ENCODE peak calls at places on chromosomes 6 and 20, in four cellular contexts. M, Y, O and V are unnamed samples.

GRCh38 chr20:15930324-15931305 is 642.6 kb downstream of the KIF16B start:
- DNase-seq in M (peak), O (no peak), Y (no peak), V (no peak)

GRCh38 chr6:128150376-128150775 is 249.5 kb upstream of the THEMIS start:
- DNase-seq in Y (no peak), O (no peak), M (no peak), V (no peak)

GRCh38 chr6:491233-491632 is 99.7 kb downstream of the IRF4 start:
- DNase-seq in M (no peak), Y (no peak), O (no peak), V (no peak)

GRCh38 chr6:128713461-128713860 is 169.5 kb upstream of the LAMA2 start:
- DNase-seq in Y (no peak), M (peak), O (no peak), V (no peak)

GRCh38 chr20:43731469-43731868 is 4.7 kb upstream of the GTSF1L start:
- DNase-seq in Y (peak), M (no peak), O (no peak), V (no peak)

GRCh38 chr6:158279615-158280014 is 32.6 kb upstream of the TULP4 start:
- DNase-seq in Y (no peak), M (no peak), O (no peak), V (no peak)

GRCh38 chr6:100462396-100462795 is 2.3 kb downstream of the SIM1 start:
- DNase-seq in O (no peak), M (no peak), Y (no peak), V (no peak)

GRCh38 chr20:57398231-57398821 is 7.1 kb downstream of the RBM38 start:
- DNase-seq in Y (no peak), M (no peak), O (no peak), V (no peak)

GRCh38 chr20:43988867-43989266 is 74.2 kb downstream of the TOX2 start:
- DNase-seq in M (no peak), O (no peak), Y (no peak), V (no peak)

GRCh38 chr6:151240861-151241642 is 1.3 kb downstream of the AKAP12 start:
- DNase-seq in M (peak), Y (no peak), O (no peak), V (peak)

GRCh38 chr6:139882977-139883728 is 508.7 kb upstream of the CITED2 start:
- DNase-seq in Y (no peak), M (no peak), O (no peak), V (no peak)

GRCh38 chr6:160275511-160276003 is 16.9 kb upstream of the SLC22A2 start:
- DNase-seq in M (no peak), Y (no peak), O (no peak), V (no peak)

GRCh38 chr6:18543061-18543460 is 155.9 kb downstream of the RNF144B start:
- DNase-seq in M (no peak), Y (no peak), O (no peak), V (no peak)

GRCh38 chr6:20463396-20463795 is 61.7 kb downstream of the E2F3 start:
- DNase-seq in Y (no peak), O (no peak), M (no peak), V (no peak)

GRCh38 chr6:96066376-96066775 is 50.6 kb downstream of the FUT9 start:
- DNase-seq in O (no peak), Y (no peak), M (no peak), V (no peak)

GRCh38 chr6:52407467-52407866 is 12.7 kb upstream of the EFHC1 start:
- DNase-seq in M (peak), O (no peak), Y (peak), V (no peak)

GRCh38 chr6:56660374-56660730 is 17.7 kb upstream of the DST start:
- DNase-seq in O (no peak), Y (no peak), M (no peak), V (no peak)

GRCh38 chr20:33568378-33569289 is 78.7 kb downstream of the CBFA2T2 start:
- DNase-seq in O (peak), M (peak), Y (no peak), V (peak)

GRCh38 chr20:35985789-35986188 is 17.4 kb downstream of the CNBD2 start:
- DNase-seq in O (no peak), M (no peak), Y (no peak), V (no peak)

DNA sequence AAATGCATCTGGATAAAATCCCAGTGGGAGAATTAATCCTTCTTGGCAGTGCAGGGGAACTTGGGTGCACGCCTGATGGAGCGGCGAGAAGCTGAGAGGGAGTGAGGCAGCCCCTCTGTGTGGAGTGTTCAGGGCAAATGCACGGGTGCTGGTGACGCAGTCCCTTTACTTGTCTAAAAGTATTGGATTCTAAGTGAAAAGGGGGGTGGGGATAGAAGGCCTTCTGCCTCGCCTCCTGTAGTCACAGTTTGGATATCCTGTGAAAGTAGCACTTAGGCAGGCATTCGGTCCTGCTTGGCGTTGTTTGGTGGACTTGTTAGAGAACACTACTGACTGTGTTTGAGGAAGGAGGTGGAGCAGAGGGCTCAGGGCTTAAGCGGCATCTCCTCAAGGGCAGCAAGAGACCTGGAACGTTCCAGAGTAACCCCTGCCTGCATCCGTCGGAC is 39.3 kb downstream of the PHACTR3 start:
- DNase-seq in Y (no peak), O (no peak), M (no peak), V (no peak)
- TF ChIP-seq TEAD4 in Y (no peak), O (no peak), M (no peak), V (no peak)

GRCh38 chr6:33959661-33960344 is 156.0 kb upstream of the MLN start:
- DNase-seq in O (no peak), M (no peak), Y (no peak), V (no peak)

GRCh38 chr6:33957391-33958207 is 153.8 kb upstream of the MLN start:
- DNase-seq in Y (no peak), O (no peak), M (no peak), V (no peak)

GRCh38 chr6:33958863-33959651 is 155.3 kb upstream of the MLN start:
- DNase-seq in M (no peak), O (no peak), Y (no peak), V (no peak)

GRCh38 chr6:33956206-33956605 is 152.4 kb upstream of the MLN start:
- DNase-seq in Y (no peak), M (no peak), O (no peak), V (no peak)

GRCh38 chr6:33958208-33958862 is 154.5 kb upstream of the MLN start:
- DNase-seq in M (peak), O (no peak), Y (peak), V (peak)
- TF ChIP-seq TEAD4 in M (no peak), O (no peak), Y (no peak), V (no peak)

GRCh38 chr6:143286280-143286795 is 164.2 kb downstream of the ADAT2 start:
- DNase-seq in M (no peak), Y (no peak), O (no peak), V (no peak)
- TF ChIP-seq TEAD4 in M (no peak), Y (no peak), O (no peak), V (no peak)

GRCh38 chr6:148525453-148525852 is 182.8 kb downstream of the SASH1 start:
- DNase-seq in Y (peak), M (no peak), O (no peak), V (no peak)
- TF ChIP-seq TEAD4 in Y (no peak), M (no peak), O (no peak), V (no peak)

DNA sequence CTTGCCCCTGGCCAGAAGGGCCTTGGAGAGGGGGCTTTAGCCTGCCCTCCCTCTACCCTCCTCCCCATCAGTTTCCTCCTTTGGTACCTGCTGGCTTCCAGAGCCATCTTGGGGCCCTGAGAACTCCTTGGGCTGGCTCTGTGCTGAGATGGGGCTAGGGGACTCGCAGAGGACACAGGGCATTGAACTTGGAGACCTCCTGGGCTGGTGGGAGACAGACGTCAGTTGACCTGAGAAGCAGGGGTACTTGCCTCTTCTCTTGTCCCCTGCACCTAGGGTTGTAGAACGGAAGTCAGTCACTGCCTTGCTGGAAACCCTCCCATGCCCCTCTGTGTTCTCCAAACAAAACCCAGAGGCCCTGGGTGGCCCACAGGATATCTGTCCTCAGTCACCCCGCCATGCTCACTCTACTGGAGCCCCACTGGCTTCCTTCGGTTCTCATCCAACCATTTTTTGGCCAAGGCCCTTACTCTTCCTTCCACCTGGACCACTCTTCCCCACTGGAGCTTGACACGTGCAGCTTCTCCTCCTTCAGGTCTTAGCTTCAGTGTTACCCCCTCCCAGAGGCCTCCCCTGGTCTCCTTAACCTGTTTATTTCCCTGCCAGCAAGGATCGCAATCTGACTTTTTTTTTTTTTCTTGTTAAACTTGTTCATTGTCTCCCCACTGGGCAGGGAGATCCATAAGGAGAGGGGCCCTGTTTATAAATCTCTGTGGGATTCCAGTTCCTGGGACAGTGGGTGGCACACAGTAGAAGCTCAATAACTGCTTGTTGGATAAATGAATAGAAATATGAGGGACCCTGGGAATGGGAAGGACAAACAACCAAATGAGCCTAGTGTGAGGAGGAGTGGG is 971 bp downstream of the RBCK1 start:
- DNase-seq in Y (peak), O (no peak), M (no peak), V (no peak)
- TF ChIP-seq TEAD4 in Y (no peak), O (no peak), M (no peak), V (no peak)

GRCh38 chr20:52446421-52447231 is 255.0 kb upstream of the ZFP64 start:
- DNase-seq in M (no peak), O (no peak), Y (peak), V (no peak)
- TF ChIP-seq TEAD4 in M (no peak), O (no peak), Y (no peak), V (no peak)